ENCODE peak calls at places on chromosomes 6 and 20, in eight cellular contexts. One of them, this sample, is unnamed.

GRCh38 chr20:1204061-1204460 is 807 bp downstream of the C20orf202 start:
- ATAC-seq in HepG2: no peak
- ATAC-seq in GM12878: no peak
- ATAC-seq in Panc1: no peak
- ATAC-seq in HCT116: no peak
- ATAC-seq in K562: no peak
- ATAC-seq in upper lobe of left lung: peak
- ATAC-seq in GM23338: no peak
- ATAC-seq in this sample: peak

GRCh38 chr20:62698231-62698630 is 10.4 kb upstream of the NTSR1 start:
- ATAC-seq in HepG2: no peak
- ATAC-seq in GM12878: no peak
- ATAC-seq in Panc1: no peak
- ATAC-seq in HCT116: no peak
- ATAC-seq in K562: no peak
- ATAC-seq in upper lobe of left lung: no peak
- ATAC-seq in GM23338: no peak
- ATAC-seq in this sample: no peak

GRCh38 chr6:150573041-150573681 is 26.5 kb upstream of the PLEKHG1 start:
- ATAC-seq in HepG2: peak
- ATAC-seq in GM12878: no peak
- ATAC-seq in Panc1: no peak
- ATAC-seq in HCT116: no peak
- ATAC-seq in K562: peak
- ATAC-seq in upper lobe of left lung: no peak
- ATAC-seq in GM23338: peak
- ATAC-seq in this sample: peak

GRCh38 chr6:144248470-144249301 is 36.4 kb upstream of the UTRN start:
- ATAC-seq in HepG2: no peak
- ATAC-seq in GM12878: peak
- ATAC-seq in Panc1: no peak
- ATAC-seq in HCT116: no peak
- ATAC-seq in K562: no peak
- ATAC-seq in upper lobe of left lung: peak
- ATAC-seq in GM23338: no peak
- ATAC-seq in this sample: peak

GRCh38 chr6:25342784-25343183 is 63.6 kb downstream of the CARMIL1 start:
- ATAC-seq in HepG2: no peak
- ATAC-seq in GM12878: no peak
- ATAC-seq in Panc1: no peak
- ATAC-seq in HCT116: no peak
- ATAC-seq in K562: no peak
- ATAC-seq in upper lobe of left lung: peak
- ATAC-seq in GM23338: no peak
- ATAC-seq in this sample: no peak

GRCh38 chr6:133343220-133343619 is 102.1 kb downstream of the EYA4 start:
- ATAC-seq in HepG2: no peak
- ATAC-seq in GM12878: no peak
- ATAC-seq in Panc1: no peak
- ATAC-seq in HCT116: no peak
- ATAC-seq in K562: no peak
- ATAC-seq in upper lobe of left lung: no peak
- ATAC-seq in GM23338: no peak
- ATAC-seq in this sample: no peak

GRCh38 chr6:75612434-75612833 is 10.8 kb downstream of the SENP6 start:
- ATAC-seq in HepG2: no peak
- ATAC-seq in GM12878: peak
- ATAC-seq in Panc1: no peak
- ATAC-seq in HCT116: no peak
- ATAC-seq in K562: peak
- ATAC-seq in upper lobe of left lung: no peak
- ATAC-seq in GM23338: no peak
- ATAC-seq in this sample: no peak

GRCh38 chr6:44117397-44118128 is 9.7 kb downstream of the MRPL14 start:
- ATAC-seq in HepG2: no peak
- ATAC-seq in GM12878: no peak
- ATAC-seq in Panc1: no peak
- ATAC-seq in HCT116: no peak
- ATAC-seq in K562: no peak
- ATAC-seq in upper lobe of left lung: peak
- ATAC-seq in GM23338: no peak
- ATAC-seq in this sample: no peak

GRCh38 chr6:89387516-89388222 is 24.4 kb downstream of the RRAGD start:
- ATAC-seq in HepG2: no peak
- ATAC-seq in GM12878: peak
- ATAC-seq in Panc1: no peak
- ATAC-seq in HCT116: no peak
- ATAC-seq in K562: no peak
- ATAC-seq in upper lobe of left lung: no peak
- ATAC-seq in GM23338: no peak
- ATAC-seq in this sample: no peak

GRCh38 chr6:474454-475185 is 83.1 kb downstream of the IRF4 start:
- ATAC-seq in HepG2: peak
- ATAC-seq in GM12878: peak
- ATAC-seq in Panc1: no peak
- ATAC-seq in HCT116: no peak
- ATAC-seq in K562: peak
- ATAC-seq in upper lobe of left lung: peak
- ATAC-seq in GM23338: peak
- ATAC-seq in this sample: no peak

GRCh38 chr6:135291288-135292116 is 110.4 kb downstream of the MYB start:
- ATAC-seq in HepG2: no peak
- ATAC-seq in GM12878: no peak
- ATAC-seq in Panc1: no peak
- ATAC-seq in HCT116: peak
- ATAC-seq in K562: peak
- ATAC-seq in upper lobe of left lung: no peak
- ATAC-seq in GM23338: no peak
- ATAC-seq in this sample: no peak

GRCh38 chr6:7334685-7335084 is 21.7 kb upstream of the SSR1 start:
- ATAC-seq in HepG2: no peak
- ATAC-seq in GM12878: no peak
- ATAC-seq in Panc1: no peak
- ATAC-seq in HCT116: no peak
- ATAC-seq in K562: no peak
- ATAC-seq in upper lobe of left lung: no peak
- ATAC-seq in GM23338: no peak
- ATAC-seq in this sample: no peak

GRCh38 chr6:160428069-160428430 is 79.9 kb downstream of the SLC22A3 start:
- ATAC-seq in HepG2: no peak
- ATAC-seq in GM12878: no peak
- ATAC-seq in Panc1: no peak
- ATAC-seq in HCT116: no peak
- ATAC-seq in K562: no peak
- ATAC-seq in upper lobe of left lung: no peak
- ATAC-seq in GM23338: no peak
- ATAC-seq in this sample: no peak

DNA sequence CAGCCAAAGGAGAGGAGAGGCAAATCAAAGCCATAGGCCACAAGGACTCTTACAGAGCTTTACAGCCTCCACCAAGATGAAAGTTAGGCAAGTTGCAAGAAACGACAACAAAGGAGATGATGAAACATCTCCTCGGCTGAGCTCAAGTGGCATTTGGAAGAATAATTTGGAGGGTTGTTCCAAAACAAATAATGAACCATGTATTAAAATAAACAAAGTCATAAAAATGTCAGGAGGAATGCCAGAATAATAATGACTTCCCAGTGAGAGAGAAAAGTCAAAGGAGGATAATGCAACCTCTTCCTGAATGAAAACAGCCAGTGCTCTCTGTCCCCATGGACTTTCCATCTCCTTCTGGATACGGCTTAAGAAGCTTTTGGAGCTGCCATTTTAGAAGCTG is 371.4 kb upstream of the ID4 start:
- ATAC-seq in HepG2: no peak
- ATAC-seq in GM12878: no peak
- ATAC-seq in Panc1: peak
- ATAC-seq in HCT116: no peak
- ATAC-seq in K562: no peak
- ATAC-seq in upper lobe of left lung: peak
- ATAC-seq in GM23338: no peak
- ATAC-seq in this sample: peak
- TF ChIP-seq POLR2AphosphoS5 in HepG2: no peak
- TF ChIP-seq POLR2AphosphoS5 in GM12878: no peak
- TF ChIP-seq POLR2AphosphoS5 in Panc1: peak
- TF ChIP-seq POLR2AphosphoS5 in HCT116: no peak
- TF ChIP-seq POLR2AphosphoS5 in K562: no peak
- TF ChIP-seq POLR2AphosphoS5 in upper lobe of left lung: no peak
- TF ChIP-seq POLR2AphosphoS5 in GM23338: no peak
- TF ChIP-seq POLR2AphosphoS5 in this sample: no peak

DNA sequence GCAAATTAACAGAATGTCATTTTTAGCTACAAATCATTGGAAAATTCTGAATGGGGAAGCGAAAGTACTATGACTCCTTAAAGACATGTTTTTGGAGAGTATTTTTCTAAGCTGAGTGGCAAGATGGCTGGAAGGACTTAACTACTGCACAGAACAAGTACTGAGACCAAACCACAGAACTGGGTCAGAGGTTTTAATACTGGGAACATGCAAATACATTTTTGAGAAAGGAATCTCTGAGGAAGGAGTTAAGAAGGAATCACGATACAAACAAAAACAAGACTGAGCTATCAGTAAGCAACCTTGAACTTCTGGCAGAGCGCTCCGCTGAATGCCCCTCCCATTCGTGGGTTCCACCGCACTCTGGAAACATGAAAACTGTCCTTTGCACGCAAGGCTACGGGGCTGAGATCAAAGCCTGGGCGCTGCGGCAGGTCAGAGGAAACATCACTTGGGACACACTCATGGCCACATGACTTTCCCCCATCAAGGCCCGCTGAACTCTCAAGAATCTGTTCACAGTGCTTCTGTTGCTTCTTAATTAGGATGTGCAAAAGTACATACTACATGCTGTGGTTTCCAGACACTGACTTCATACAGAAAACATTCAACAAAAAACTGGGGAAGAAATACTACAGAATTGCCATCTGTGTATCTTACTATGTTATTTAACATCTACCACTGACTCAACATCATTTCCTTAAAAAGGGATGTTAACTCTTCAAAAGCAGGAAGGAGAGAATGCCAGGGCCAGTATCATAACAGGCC is 27.8 kb downstream of the SLC23A2 start:
- ATAC-seq in HepG2: peak
- ATAC-seq in GM12878: peak
- ATAC-seq in Panc1: peak
- ATAC-seq in HCT116: no peak
- ATAC-seq in K562: peak
- ATAC-seq in upper lobe of left lung: peak
- ATAC-seq in GM23338: no peak
- ATAC-seq in this sample: peak
- TF ChIP-seq POLR2AphosphoS5 in HepG2: no peak
- TF ChIP-seq POLR2AphosphoS5 in GM12878: peak
- TF ChIP-seq POLR2AphosphoS5 in Panc1: no peak
- TF ChIP-seq POLR2AphosphoS5 in HCT116: no peak
- TF ChIP-seq POLR2AphosphoS5 in K562: no peak
- TF ChIP-seq POLR2AphosphoS5 in upper lobe of left lung: peak
- TF ChIP-seq POLR2AphosphoS5 in GM23338: no peak
- TF ChIP-seq POLR2AphosphoS5 in this sample: no peak

GRCh38 chr6:57262901-57263694 is 41.0 kb upstream of the RAB23 start:
- ATAC-seq in HepG2: no peak
- ATAC-seq in GM12878: no peak
- ATAC-seq in Panc1: no peak
- ATAC-seq in HCT116: no peak
- ATAC-seq in K562: no peak
- ATAC-seq in upper lobe of left lung: peak
- ATAC-seq in GM23338: no peak
- ATAC-seq in this sample: peak
- TF ChIP-seq POLR2AphosphoS5 in HepG2: no peak
- TF ChIP-seq POLR2AphosphoS5 in GM12878: no peak
- TF ChIP-seq POLR2AphosphoS5 in Panc1: no peak
- TF ChIP-seq POLR2AphosphoS5 in HCT116: no peak
- TF ChIP-seq POLR2AphosphoS5 in K562: no peak
- TF ChIP-seq POLR2AphosphoS5 in upper lobe of left lung: no peak
- TF ChIP-seq POLR2AphosphoS5 in GM23338: no peak
- TF ChIP-seq POLR2AphosphoS5 in this sample: no peak

DNA sequence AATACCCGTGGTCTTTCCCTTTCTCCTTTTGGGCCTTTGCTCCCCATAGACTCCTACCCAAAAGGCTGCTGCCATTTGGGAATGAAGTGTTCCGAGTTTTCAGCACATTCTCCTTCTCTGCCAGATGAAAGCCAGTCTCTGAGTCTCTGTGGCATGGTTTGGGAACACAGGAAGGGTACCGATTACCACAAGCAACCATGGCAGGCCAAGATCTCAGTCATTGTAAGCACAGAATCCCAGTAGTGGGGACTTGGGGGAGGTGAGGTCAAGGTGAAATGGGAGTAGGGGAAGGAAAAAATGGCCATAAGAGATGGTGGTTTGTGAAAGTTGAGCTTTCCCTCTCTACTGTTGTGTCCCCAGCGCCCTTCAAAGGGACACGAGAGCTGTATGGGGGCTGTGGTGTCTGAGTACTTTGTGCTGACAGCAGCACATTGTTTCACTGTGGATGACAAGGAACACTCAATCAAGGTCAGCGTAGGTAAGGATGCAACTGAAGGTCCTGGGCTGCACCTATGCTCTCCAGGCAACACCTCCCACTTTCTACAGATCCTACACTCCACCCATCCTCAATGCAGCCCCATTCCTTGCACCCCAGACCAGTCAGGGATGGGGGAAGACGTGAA is 4.1 kb downstream of the CFB start:
- ATAC-seq in HepG2: no peak
- ATAC-seq in GM12878: no peak
- ATAC-seq in Panc1: no peak
- ATAC-seq in HCT116: no peak
- ATAC-seq in K562: no peak
- ATAC-seq in upper lobe of left lung: no peak
- ATAC-seq in GM23338: no peak
- ATAC-seq in this sample: no peak
- TF ChIP-seq POLR2AphosphoS5 in HepG2: peak
- TF ChIP-seq POLR2AphosphoS5 in GM12878: no peak
- TF ChIP-seq POLR2AphosphoS5 in Panc1: no peak
- TF ChIP-seq POLR2AphosphoS5 in HCT116: no peak
- TF ChIP-seq POLR2AphosphoS5 in K562: no peak
- TF ChIP-seq POLR2AphosphoS5 in upper lobe of left lung: no peak
- TF ChIP-seq POLR2AphosphoS5 in GM23338: no peak
- TF ChIP-seq POLR2AphosphoS5 in this sample: no peak

GRCh38 chr6:48978016-48978415 is 485.0 kb downstream of the MMUT start:
- ATAC-seq in HepG2: no peak
- ATAC-seq in GM12878: no peak
- ATAC-seq in Panc1: no peak
- ATAC-seq in HCT116: no peak
- ATAC-seq in K562: no peak
- ATAC-seq in upper lobe of left lung: no peak
- ATAC-seq in GM23338: no peak
- ATAC-seq in this sample: no peak
- TF ChIP-seq POLR2AphosphoS5 in HepG2: no peak
- TF ChIP-seq POLR2AphosphoS5 in GM12878: no peak
- TF ChIP-seq POLR2AphosphoS5 in Panc1: no peak
- TF ChIP-seq POLR2AphosphoS5 in HCT116: no peak
- TF ChIP-seq POLR2AphosphoS5 in K562: no peak
- TF ChIP-seq POLR2AphosphoS5 in upper lobe of left lung: no peak
- TF ChIP-seq POLR2AphosphoS5 in GM23338: no peak
- TF ChIP-seq POLR2AphosphoS5 in this sample: no peak

GRCh38 chr20:24376523-24377085 is 92.8 kb upstream of the SYNDIG1 start:
- ATAC-seq in HepG2: no peak
- ATAC-seq in GM12878: no peak
- ATAC-seq in Panc1: no peak
- ATAC-seq in HCT116: no peak
- ATAC-seq in K562: no peak
- ATAC-seq in upper lobe of left lung: no peak
- ATAC-seq in GM23338: no peak
- ATAC-seq in this sample: no peak
- TF ChIP-seq POLR2AphosphoS5 in HepG2: no peak
- TF ChIP-seq POLR2AphosphoS5 in GM12878: no peak
- TF ChIP-seq POLR2AphosphoS5 in Panc1: no peak
- TF ChIP-seq POLR2AphosphoS5 in HCT116: no peak
- TF ChIP-seq POLR2AphosphoS5 in K562: no peak
- TF ChIP-seq POLR2AphosphoS5 in upper lobe of left lung: no peak
- TF ChIP-seq POLR2AphosphoS5 in GM23338: no peak
- TF ChIP-seq POLR2AphosphoS5 in this sample: peak

This sample was measured in gastroesophageal sphincter.